ENCODE peak calls at places on chromosome 18, in four cellular contexts. X is activated T-cell treated with anti-CD3 and anti-CD28 coated beads for 4 hours, F is foreskin melanocyte, K is ecto neural progenitor cell. R is an unnamed sample.

GRCh38 chr18:46415532-46415931 is 241.5 kb downstream of the LOXHD1 start:
- DNase-seq in X (no peak), F (no peak), K (no peak), R (no peak)

GRCh38 chr18:40152859-40153258 is 1802.2 kb upstream of the PIK3C3 start:
- DNase-seq in X (no peak), F (no peak), K (no peak), R (peak)

GRCh38 chr18:48139427-48140347 is 209.2 kb upstream of the SMAD2 start:
- DNase-seq in X (no peak), F (no peak), K (no peak), R (no peak)

GRCh38 chr18:58258707-58259342 is 214.8 kb downstream of the NEDD4L start:
- DNase-seq in X (no peak), F (no peak), K (no peak), R (no peak)

GRCh38 chr18:4068552-4069158 is 386.5 kb downstream of the DLGAP1 start:
- DNase-seq in X (peak), F (no peak), K (no peak), R (peak)

GRCh38 chr18:78319264-78319663 is 660.4 kb upstream of the SALL3 start:
- DNase-seq in X (no peak), F (no peak), K (no peak), R (no peak)

GRCh38 chr18:9000736-9001135 is 101.8 kb upstream of the NDUFV2 start:
- DNase-seq in X (no peak), F (no peak), K (no peak), R (no peak)

GRCh38 chr18:4016391-4017049 is 438.6 kb downstream of the DLGAP1 start:
- DNase-seq in X (no peak), F (no peak), K (no peak), R (no peak)

GRCh38 chr18:21064347-21064746 is 47.3 kb downstream of the ROCK1 start:
- DNase-seq in X (no peak), F (no peak), K (no peak), R (no peak)

GRCh38 chr18:67282796-67283195 is 233.7 kb downstream of the DSEL start:
- DNase-seq in X (no peak), F (no peak), K (no peak), R (no peak)

GRCh38 chr18:8826514-8826913 is 121.2 kb downstream of the MTCL1 start:
- DNase-seq in X (no peak), F (no peak), K (no peak), R (no peak)

GRCh38 chr18:63074987-63075404 is 244.6 kb downstream of the BCL2 start:
- DNase-seq in X (peak), F (peak), K (peak), R (peak)

GRCh38 chr18:13696961-13697360 is 29.4 kb downstream of the FAM210A start:
- DNase-seq in X (no peak), F (no peak), K (no peak), R (no peak)

GRCh38 chr18:74841248-74841647 is 243.6 kb downstream of the ZNF407 start:
- DNase-seq in X (no peak), F (no peak), K (no peak), R (no peak)

GRCh38 chr18:78579449-78579848 is 400.2 kb upstream of the SALL3 start:
- DNase-seq in X (no peak), F (no peak), K (no peak), R (no peak)

GRCh38 chr18:79970419-79971133 is 6.1 kb downstream of the HSBP1L1 start:
- DNase-seq in X (no peak), F (no peak), K (no peak), R (no peak)

GRCh38 chr18:57080479-57080878 is 66.4 kb upstream of the BOD1L2 start:
- DNase-seq in X (no peak), F (no peak), K (no peak), R (peak)

GRCh38 chr18:44804033-44804432 is 123.3 kb downstream of the SETBP1 start:
- DNase-seq in X (no peak), F (no peak), K (no peak), R (no peak)

GRCh38 chr18:29383311-29384273 is 1206.7 kb upstream of the CDH2 start:
- DNase-seq in X (no peak), F (no peak), K (no peak), R (no peak)

GRCh38 chr18:27007880-27008279 is 142.4 kb upstream of the AQP4 start:
- DNase-seq in X (no peak), F (no peak), K (no peak), R (no peak)

GRCh38 chr18:35511833-35512232 is 14.1 kb upstream of the INO80C start:
- DNase-seq in X (no peak), F (no peak), K (no peak), R (no peak)

GRCh38 chr18:55334875-55335274 is 253.1 kb downstream of the TCF4 start:
- DNase-seq in X (no peak), F (no peak), K (no peak), R (peak)

GRCh38 chr18:34491719-34492118 is 218.4 kb upstream of the DTNA start:
- DNase-seq in X (no peak), F (no peak), K (no peak), R (no peak)

GRCh38 chr18:41872206-41872605 is 82.8 kb upstream of the PIK3C3 start:
- DNase-seq in X (no peak), F (no peak), K (no peak), R (no peak)

GRCh38 chr18:49582579-49582978 is 20.7 kb downstream of the LIPG start:
- DNase-seq in X (no peak), F (no peak), K (no peak), R (no peak)

GRCh38 chr18:74665905-74666304 is 68.2 kb downstream of the ZNF407 start:
- DNase-seq in X (no peak), F (no peak), K (no peak), R (no peak)

GRCh38 chr18:79884296-79884962 is 67.0 kb downstream of the SLC66A2 start:
- DNase-seq in X (no peak), F (no peak), K (no peak), R (no peak)

GRCh38 chr18:11666831-11667230 is 22.2 kb upstream of the GNAL start:
- DNase-seq in X (no peak), F (no peak), K (no peak), R (no peak)

GRCh38 chr18:26556573-26556972 is 8.2 kb upstream of the KCTD1 start:
- DNase-seq in X (no peak), F (no peak), K (no peak), R (no peak)

GRCh38 chr18:9916067-9916684 is 2.4 kb downstream of the VAPA start:
- DNase-seq in X (no peak), F (no peak), K (no peak), R (no peak)

GRCh38 chr18:59554796-59555195 is 142.4 kb downstream of the CCBE1 start:
- DNase-seq in X (no peak), F (no peak), K (no peak), R (no peak)